ENCODE peak calls at places on chromosomes 11 and 22, in eight cellular contexts. Y is esophagus squamous epithelium; Q is astrocyte of the cerebellum; O is prostate gland; R is HCT116; P is CD8-positive, alpha-beta T cell; M is right lobe of liver; Z is heart right ventricle. B is an unnamed sample.

GRCh38 chr11:117183724-117184349 is 5.3 kb downstream of the SIDT2 start:
- DNase-seq in Y (no peak), Q (no peak), O (peak; percentile 81), R (no peak), P (no peak), M (no peak), Z (no peak), B (no peak)

GRCh38 chr11:48101958-48102357 is 114.7 kb upstream of the OR4B1 start:
- DNase-seq in Y (no peak), Q (no peak), O (no peak), R (no peak), P (no peak), M (peak; percentile 72), Z (no peak), B (no peak)

GRCh38 chr11:108115495-108116140 is 5.7 kb upstream of the ACAT1 start:
- DNase-seq in Y (no peak), Q (peak; percentile 85), O (peak; percentile 67), R (no peak), P (no peak), M (peak; percentile 91), Z (peak; percentile 85), B (no peak)

GRCh38 chr22:20180245-20180630 is 29.4 kb upstream of the CCDC188 start:
- DNase-seq in Y (no peak), Q (no peak), O (no peak), R (no peak), P (no peak), M (no peak), Z (no peak), B (no peak)

GRCh38 chr11:38060930-38061329 is 1462.9 kb upstream of the RAG2 start:
- DNase-seq in Y (no peak), Q (no peak), O (no peak), R (no peak), P (no peak), M (no peak), Z (no peak), B (no peak)

GRCh38 chr11:57568330-57568766 is 876 bp upstream of the UBE2L6 start:
- DNase-seq in Y (no peak), Q (no peak), O (no peak), R (peak; percentile 56), P (no peak), M (no peak), Z (peak; percentile 87), B (peak; percentile 43)

GRCh38 chr11:125938418-125938817 is 7.4 kb upstream of the VSIG10L2 start:
- DNase-seq in Y (no peak), Q (no peak), O (no peak), R (no peak), P (no peak), M (no peak), Z (no peak), B (no peak)

GRCh38 chr11:7892751-7893356 is 38.2 kb downstream of the OR10A6 start:
- DNase-seq in Y (no peak), Q (peak; percentile 43), O (no peak), R (peak; percentile 22), P (no peak), M (no peak), Z (no peak), B (peak; percentile 24)

GRCh38 chr11:70746351-70746750 is 348.0 kb downstream of the CTTN start:
- DNase-seq in Y (no peak), Q (no peak), O (no peak), R (no peak), P (no peak), M (no peak), Z (no peak), B (no peak)

GRCh38 chr11:115155978-115156377 is 348.2 kb downstream of the CADM1 start:
- DNase-seq in Y (no peak), Q (no peak), O (no peak), R (no peak), P (no peak), M (no peak), Z (no peak), B (no peak)

DNA sequence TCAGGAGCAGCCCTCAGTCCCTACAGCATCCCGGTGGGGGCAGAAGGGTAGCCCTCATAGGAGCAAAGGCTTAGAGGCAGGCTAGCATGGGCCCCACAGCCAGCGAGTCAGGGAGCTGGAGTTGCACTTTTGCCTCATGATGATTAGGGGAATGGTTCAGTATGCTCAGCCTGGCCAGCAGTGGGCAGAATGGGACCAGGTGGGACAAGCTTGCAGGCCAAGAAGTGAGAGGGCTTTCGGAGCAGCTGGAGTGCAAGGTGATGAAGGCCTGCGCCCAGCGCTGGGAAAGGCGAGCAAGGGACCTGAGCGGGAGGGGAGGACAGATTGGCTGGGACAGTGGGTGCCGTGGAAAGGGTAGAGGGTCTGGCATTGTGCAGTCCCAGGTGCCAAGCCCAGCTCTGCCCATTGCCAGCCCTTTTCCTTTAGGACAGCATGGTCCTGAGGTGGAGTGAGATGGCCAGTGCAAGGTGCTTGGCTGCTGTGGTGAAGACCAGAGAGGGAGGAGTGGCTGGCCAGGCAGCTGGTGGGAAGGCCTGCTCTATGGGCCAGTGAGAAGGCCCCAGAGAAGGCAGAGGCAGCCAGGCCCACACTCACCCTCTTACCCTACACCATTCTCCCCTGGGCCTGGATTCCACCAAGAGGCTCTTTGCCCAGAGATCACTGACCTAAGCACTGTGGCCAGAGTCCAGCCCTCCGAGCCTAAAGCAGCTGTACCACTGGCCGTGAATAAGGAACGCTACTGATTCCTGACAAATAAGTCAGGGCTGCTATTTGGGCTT is 47.9 kb upstream of the SUSD2 start:
- DNase-seq in Y (no peak), Q (no peak), O (no peak), R (no peak), P (peak; percentile 73), M (no peak), Z (no peak), B (no peak)
- TF ChIP-seq CTCF in Y (peak; percentile 20), Q (peak; percentile 51), O (no peak), R (no peak), P (peak; percentile 53), M (no peak), Z (peak; percentile 36), B (peak; percentile 24)

DNA sequence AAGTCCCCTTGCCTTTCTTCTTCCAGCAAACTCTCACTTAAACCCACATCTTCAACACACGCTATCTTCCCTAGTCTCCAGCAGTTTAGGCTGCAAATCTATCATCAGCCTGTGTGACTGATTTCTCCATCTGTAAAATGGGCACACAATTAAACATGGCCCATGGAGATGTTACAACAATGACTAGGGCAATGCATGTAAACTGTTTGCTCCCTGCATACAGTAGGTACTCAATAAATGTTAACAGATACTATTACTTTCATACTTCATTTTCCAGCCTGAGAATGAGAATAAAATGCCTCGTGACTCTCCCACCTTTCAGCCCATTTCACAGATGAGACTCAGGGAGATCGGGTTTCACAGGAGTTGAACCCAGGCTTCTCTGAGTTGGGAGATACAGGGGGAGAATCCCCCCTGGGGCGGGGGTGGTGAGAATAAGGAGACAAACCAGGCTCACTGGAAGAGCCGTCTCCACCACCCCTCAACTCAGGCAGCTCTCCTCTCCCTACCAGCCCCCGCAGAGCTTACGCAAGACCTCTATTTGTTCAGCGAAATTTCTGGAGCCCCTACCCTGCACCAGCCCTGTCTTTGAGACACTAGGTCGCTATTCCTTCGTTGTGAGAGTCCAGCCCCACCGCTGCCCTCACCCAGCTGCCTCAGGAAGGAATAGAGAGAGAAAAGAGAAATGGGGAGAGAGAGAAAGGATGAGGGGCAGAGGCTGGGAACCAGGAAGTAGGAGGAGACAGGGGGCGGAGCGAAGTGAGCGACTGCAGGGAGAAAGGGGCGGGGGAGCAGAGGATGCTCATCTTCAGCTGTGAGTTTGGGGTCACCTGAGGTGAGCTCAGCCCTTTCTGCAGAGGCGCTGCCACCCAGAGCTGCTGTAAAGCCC is 42.1 kb upstream of the KLHL35 start:
- DNase-seq in Y (no peak), Q (no peak), O (no peak), R (no peak), P (peak; percentile 79), M (no peak), Z (peak; percentile 59), B (no peak)
- H3K4me3 ChIP-seq in Y (no peak overlapping the region), Q (no peak overlapping the region), O (no peak overlapping the region), R (no peak overlapping the region), P (peak overlapping the region; percentile 20), M (no peak overlapping the region), Z (peak overlapping the region; percentile 7), B (no peak overlapping the region)

DNA sequence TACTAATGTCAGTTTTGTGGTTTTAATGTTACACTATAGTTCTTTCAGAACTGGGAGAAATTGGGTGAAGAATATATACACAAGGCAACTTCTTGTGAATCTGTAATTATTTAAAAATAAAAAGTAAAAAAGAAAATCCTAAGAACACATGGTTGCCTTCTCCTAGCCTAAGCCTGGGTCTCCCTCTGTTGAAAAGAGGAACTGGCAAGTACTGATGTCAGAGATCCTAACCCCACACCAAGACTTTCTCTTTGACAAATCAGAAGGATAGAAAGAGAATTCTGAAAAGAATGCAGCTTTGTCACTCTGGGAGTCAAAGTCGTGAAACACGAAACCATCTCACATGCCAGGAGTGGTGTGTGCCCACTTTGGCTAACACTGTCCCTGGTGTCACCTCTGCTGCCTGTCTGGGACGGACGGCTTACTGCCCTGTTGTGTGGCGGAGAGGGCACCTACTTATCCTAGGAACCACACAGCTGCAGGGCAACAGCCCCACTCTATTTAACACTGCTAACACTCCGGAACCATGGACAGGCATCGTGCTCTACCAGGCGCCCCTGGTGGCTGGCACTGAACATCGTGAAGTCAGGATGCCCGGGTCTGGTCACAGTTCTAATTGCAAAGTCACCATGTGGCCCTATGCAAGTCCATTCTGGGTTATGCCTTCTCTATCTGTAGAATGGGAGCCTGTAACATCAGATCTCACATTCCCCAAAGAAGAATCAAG is 108.8 kb upstream of the CD82 start:
- DNase-seq in Y (no peak), Q (no peak), O (no peak), R (peak; percentile 37), P (no peak), M (no peak), Z (no peak), B (no peak)
- TF ChIP-seq CTCF in Y (no peak), Q (peak; percentile 38), O (no peak), R (peak; percentile 25), P (no peak), M (no peak), Z (peak; percentile 46), B (peak; percentile 45)

DNA sequence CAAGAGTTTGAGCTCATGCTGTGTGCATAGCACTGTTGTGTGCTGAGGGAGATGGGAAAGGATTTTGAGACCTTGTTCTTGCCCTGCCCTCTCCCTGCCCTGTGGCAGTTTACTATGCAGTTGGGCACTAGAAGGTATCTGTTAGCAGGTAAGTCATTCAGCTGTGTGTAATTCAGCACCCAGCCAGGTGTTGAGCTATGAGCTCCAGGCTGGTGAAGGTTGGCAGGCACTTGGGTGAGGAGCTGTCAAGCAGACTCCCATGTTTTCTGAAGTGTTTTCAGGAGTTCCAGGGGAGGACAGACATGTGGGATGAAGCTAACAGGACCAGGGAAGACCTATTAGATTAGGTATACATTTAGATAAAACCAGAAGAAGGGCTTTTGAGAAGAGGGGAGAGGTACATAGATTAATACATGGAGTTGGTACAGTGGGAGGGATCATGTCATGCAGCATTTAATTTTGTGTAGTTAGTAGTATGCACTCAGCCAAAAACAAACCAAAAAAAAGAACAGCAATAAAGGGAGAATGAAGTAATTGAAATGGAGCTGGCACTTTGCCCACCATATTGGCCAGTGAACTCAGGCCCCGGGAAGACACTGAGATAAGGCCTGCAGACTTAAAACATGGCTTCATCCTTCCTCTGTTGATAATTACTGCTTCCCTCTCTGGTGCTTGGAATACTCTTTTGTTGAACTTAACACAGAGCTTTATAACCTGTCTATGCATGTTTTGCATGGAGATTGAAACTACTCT is 2.9 kb downstream of the PANX1 start:
- DNase-seq in Y (no peak), Q (no peak), O (no peak), R (no peak), P (peak; percentile 27), M (peak; percentile 59), Z (no peak), B (no peak)
- H3K4me3 ChIP-seq in Y (no peak overlapping the region), Q (peak overlapping the region; percentile 73), O (no peak overlapping the region), R (no peak overlapping the region), P (no peak overlapping the region), M (no peak overlapping the region), Z (peak overlapping the region; percentile 89), B (no peak overlapping the region)